ENCODE peak calls at places on chromosomes 6 and 20, in six cellular contexts. R, Z, Y, S, J and P are unnamed samples.

GRCh38 chr20:63374532-63374931 is 13.4 kb upstream of the CHRNA4 start:
- DNase-seq in J (no peak), S (no peak), Y (no peak), R (no peak), Z (no peak), P (no peak)

GRCh38 chr6:52420668-52421358 is 671 bp downstream of the EFHC1 start:
- DNase-seq in Z (no peak), Y (peak), J (peak), R (no peak), S (peak), P (peak)

GRCh38 chr6:17156112-17156921 is 54.5 kb downstream of the STMND1 start:
- DNase-seq in J (peak), S (peak), R (peak), Z (peak), Y (peak), P (peak)

GRCh38 chr20:47354710-47355488 is 1.6 kb downstream of the ZMYND8 start:
- DNase-seq in J (peak), Y (peak), Z (no peak), R (no peak), S (peak), P (no peak)

GRCh38 chr6:54864272-54864671 is 17.7 kb downstream of the FAM83B start:
- DNase-seq in R (no peak), Z (no peak), Y (no peak), S (no peak), J (no peak), P (no peak)

GRCh38 chr6:327538-328183 is 35.4 kb downstream of the DUSP22 start:
- DNase-seq in Z (no peak), Y (peak), R (no peak), J (peak), S (no peak), P (peak)

GRCh38 chr6:2209226-2209809 is 36.1 kb downstream of the GMDS start:
- DNase-seq in S (peak), Z (peak), R (no peak), Y (peak), J (peak), P (no peak)

GRCh38 chr20:36633285-36633772 is 12.7 kb downstream of the SLA2 start:
- DNase-seq in J (no peak), Z (no peak), R (no peak), S (no peak), Y (no peak), P (no peak)

GRCh38 chr20:18218249-18218648 is 70.1 kb upstream of the ZNF133 start:
- DNase-seq in Y (no peak), J (no peak), Z (no peak), S (no peak), R (no peak), P (no peak)

GRCh38 chr20:57910716-57911115 is 200.9 kb upstream of the PMEPA1 start:
- DNase-seq in S (no peak), Z (no peak), J (no peak), Y (no peak), R (no peak), P (no peak)

GRCh38 chr6:24064106-24064505 is 61.9 kb upstream of the NRSN1 start:
- DNase-seq in S (no peak), J (no peak), R (no peak), Z (no peak), Y (no peak), P (no peak)

GRCh38 chr20:56343861-56344381 is 14.9 kb upstream of the FAM210B start:
- DNase-seq in Y (peak), J (peak), Z (no peak), S (no peak), R (no peak), P (peak)

GRCh38 chr6:54717849-54718455 is 128.6 kb upstream of the FAM83B start:
- DNase-seq in J (peak), R (no peak), Z (peak), S (peak), Y (peak), P (peak)

GRCh38 chr6:33000053-33000452 is 9.3 kb downstream of the HLA-DOA start:
- DNase-seq in R (no peak), Y (no peak), Z (no peak), J (no peak), S (peak), P (no peak)

GRCh38 chr6:13581700-13582229 is 7.4 kb downstream of the SIRT5 start:
- DNase-seq in S (no peak), R (no peak), J (no peak), Y (no peak), Z (no peak), P (no peak)

GRCh38 chr6:134177753-134178229 is 125.4 kb upstream of the SLC2A12 start:
- DNase-seq in J (peak), S (no peak), Y (peak), R (no peak), Z (no peak), P (peak)

GRCh38 chr6:32551410-32551809 is 21.3 kb upstream of the HLA-DRB5 start:
- DNase-seq in J (no peak), S (no peak), R (no peak), Y (no peak), Z (peak), P (no peak)

GRCh38 chr6:152954443-152954842 is 28.4 kb downstream of the FBXO5 start:
- DNase-seq in S (no peak), Y (no peak), J (no peak), R (no peak), Z (no peak), P (no peak)

GRCh38 chr6:152950240-152950639 is 32.6 kb downstream of the FBXO5 start:
- DNase-seq in S (no peak), J (no peak), R (no peak), Z (no peak), Y (no peak), P (no peak)

GRCh38 chr6:152952045-152952444 is 30.8 kb downstream of the FBXO5 start:
- DNase-seq in J (peak), Y (peak), R (no peak), Z (no peak), S (peak), P (peak)

GRCh38 chr6:152948150-152948768 is 34.6 kb downstream of the FBXO5 start:
- DNase-seq in Y (peak), S (peak), J (peak), Z (peak), R (no peak), P (peak)

GRCh38 chr6:152952866-152953509 is 29.9 kb downstream of the FBXO5 start:
- DNase-seq in Z (no peak), R (no peak), J (peak), Y (peak), S (peak), P (peak)
- TF ChIP-seq CTCF in Z (peak), R (no peak), J (peak), Y (peak), S (peak), P (peak)

GRCh38 chr6:158665332-158665731 is 15.5 kb downstream of the SYTL3 start:
- DNase-seq in S (no peak), R (no peak), J (no peak), Y (no peak), Z (no peak), P (no peak)

GRCh38 chr6:158660331-158660730 is 10.5 kb downstream of the SYTL3 start:
- DNase-seq in Y (no peak), Z (no peak), J (no peak), R (no peak), S (peak), P (no peak)

GRCh38 chr6:158662607-158663464 is 13.0 kb downstream of the SYTL3 start:
- DNase-seq in Y (no peak), R (no peak), J (peak), S (no peak), Z (no peak), P (no peak)

GRCh38 chr6:158663465-158664167 is 13.8 kb downstream of the SYTL3 start:
- DNase-seq in J (no peak), Y (no peak), R (no peak), S (peak), Z (no peak), P (no peak)

DNA sequence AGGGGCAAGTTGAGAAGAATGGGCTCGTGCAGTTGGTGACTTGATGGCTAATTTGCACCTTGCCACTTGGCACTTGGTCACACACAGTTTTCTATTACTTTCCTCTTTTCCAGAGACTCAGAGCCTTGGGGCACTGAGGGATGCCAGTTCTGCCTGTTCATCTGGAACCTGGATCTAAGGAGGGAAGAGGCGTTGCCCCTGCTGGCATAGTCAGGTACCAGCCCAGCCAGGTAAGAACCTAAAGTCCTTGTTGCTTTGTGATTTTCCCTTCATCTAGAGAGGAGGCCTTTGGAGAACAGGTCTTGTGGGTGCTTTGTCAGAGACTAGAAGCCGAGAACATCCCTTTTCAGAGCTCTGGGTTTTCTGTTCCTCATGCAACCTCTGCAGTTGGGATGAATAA is 11.3 kb downstream of the SYTL3 start:
- DNase-seq in Z (no peak), Y (no peak), J (no peak), R (no peak), S (no peak), P (no peak)
- TF ChIP-seq CTCF in Z (no peak), Y (no peak), J (no peak), R (no peak), S (peak), P (no peak)

GRCh38 chr6:4021862-4022715 is 56.8 kb downstream of the FAM217A start:
- DNase-seq in Z (no peak), J (no peak), S (peak), Y (peak), R (no peak), P (peak)
- TF ChIP-seq CTCF in Z (no peak), J (no peak), S (no peak), Y (no peak), R (no peak), P (no peak)

GRCh38 chr20:42181064-42181463 is 562.9 kb upstream of the CHD6 start:
- DNase-seq in Z (no peak), S (no peak), Y (no peak), R (no peak), J (no peak), P (no peak)
- TF ChIP-seq CTCF in Z (no peak), S (no peak), Y (no peak), R (no peak), J (no peak), P (no peak)

GRCh38 chr6:167502471-167502870 is 177.6 kb downstream of the TTLL2 start:
- DNase-seq in Y (no peak), R (no peak), S (no peak), Z (no peak), J (no peak), P (no peak)
- TF ChIP-seq CTCF in Y (no peak), R (no peak), S (no peak), Z (no peak), J (no peak), P (no peak)